ENCODE peak calls at places on chromosomes 13 and 19, in seven cellular contexts. Y is ACHN; U is stimulated activated CD4-positive, alpha-beta T cell treated with anti-CD3 and anti-CD28 coated beads, TNF-alpha, amount 100 ng/mL, for 48 hours; I is tibial artery; M is NCI-H1417; B is mucosa of descending colon; J is AG09309. X is an unnamed sample.

GRCh38 chr13:51905787-51906186 is 44.0 kb downstream of the CCDC70 start:
- DNase-seq in Y (no peak), U (no peak), I (no peak), M (no peak), B (no peak), J (no peak), X (no peak)

GRCh38 chr13:24834902-24835510 is 71.0 kb downstream of the RNF17 start:
- DNase-seq in Y (no peak), U (no peak), I (no peak), M (peak), B (no peak), J (no peak), X (no peak)

GRCh38 chr19:57395710-57396109 is 6.1 kb downstream of the ZNF548 start:
- DNase-seq in Y (no peak), U (no peak), I (no peak), M (no peak), B (no peak), J (no peak), X (no peak)

GRCh38 chr13:28204043-28204442 is 65.7 kb downstream of the PAN3 start:
- DNase-seq in Y (no peak), U (no peak), I (no peak), M (no peak), B (no peak), J (no peak), X (no peak)

GRCh38 chr19:16309653-16310052 is 15.0 kb upstream of the KLF2 start:
- DNase-seq in Y (no peak), U (no peak), I (no peak), M (no peak), B (no peak), J (no peak), X (no peak)

GRCh38 chr13:44516771-44517170 is 59.4 kb downstream of the TSC22D1 start:
- DNase-seq in Y (peak), U (no peak), I (no peak), M (no peak), B (no peak), J (no peak), X (no peak)

GRCh38 chr19:23415561-23416191 is 20.4 kb upstream of the ZNF91 start:
- DNase-seq in Y (no peak), U (no peak), I (no peak), M (no peak), B (peak), J (no peak), X (peak)

GRCh38 chr13:105327727-105328126 is 1207.7 kb downstream of the EFNB2 start:
- DNase-seq in Y (no peak), U (no peak), I (no peak), M (no peak), B (no peak), J (no peak), X (no peak)

GRCh38 chr13:113393572-113394503 is 29.9 kb upstream of the GRTP1 start:
- DNase-seq in Y (peak), U (peak), I (peak), M (peak), B (peak), J (no peak), X (peak)

GRCh38 chr13:33245505-33245904 is 40.0 kb downstream of the STARD13 start:
- DNase-seq in Y (no peak), U (no peak), I (no peak), M (no peak), B (no peak), J (no peak), X (no peak)

GRCh38 chr13:35649162-35649561 is 172.7 kb upstream of the MAB21L1 start:
- DNase-seq in Y (no peak), U (no peak), I (no peak), M (no peak), B (no peak), J (no peak), X (no peak)

GRCh38 chr13:109271061-109271460 is 515.3 kb downstream of the IRS2 start:
- DNase-seq in Y (no peak), U (no peak), I (no peak), M (no peak), B (no peak), J (no peak), X (no peak)

GRCh38 chr13:59374720-59375119 is 789.0 kb downstream of the DIAPH3 start:
- DNase-seq in Y (no peak), U (no peak), I (no peak), M (no peak), B (no peak), J (no peak), X (no peak)

GRCh38 chr19:30428281-30428680 is 56.1 kb downstream of the ZNF536 start:
- DNase-seq in Y (no peak), U (no peak), I (no peak), M (no peak), B (no peak), J (no peak), X (no peak)

GRCh38 chr13:50543767-50544166 is 299.7 kb downstream of the DLEU7 start:
- DNase-seq in Y (no peak), U (no peak), I (no peak), M (peak), B (no peak), J (no peak), X (no peak)

GRCh38 chr13:110012102-110012739 is 225.8 kb upstream of the IRS2 start:
- DNase-seq in Y (peak), U (no peak), I (no peak), M (no peak), B (no peak), J (peak), X (peak)

GRCh38 chr13:110306340-110306959 is 507 bp downstream of the COL4A1 start:
- DNase-seq in Y (no peak), U (no peak), I (peak), M (no peak), B (no peak), J (no peak), X (no peak)

GRCh38 chr13:47170971-47171370 is 274.1 kb upstream of the HTR2A start:
- DNase-seq in Y (no peak), U (no peak), I (no peak), M (no peak), B (no peak), J (no peak), X (no peak)

GRCh38 chr19:29662604-29663404 is 2.5 kb upstream of the PLEKHF1 start:
- DNase-seq in Y (peak), U (no peak), I (peak), M (no peak), B (no peak), J (peak), X (peak)

GRCh38 chr13:77749481-77749880 is 52.0 kb downstream of the SLAIN1 start:
- DNase-seq in Y (no peak), U (no peak), I (no peak), M (no peak), B (no peak), J (no peak), X (no peak)

GRCh38 chr19:3849092-3849491 is 19.7 kb downstream of the ZFR2 start:
- DNase-seq in Y (peak), U (no peak), I (no peak), M (no peak), B (no peak), J (no peak), X (peak)

GRCh38 chr19:17244618-17245534 is 843 bp downstream of the NR2F6 start:
- DNase-seq in Y (no peak), U (no peak), I (no peak), M (no peak), B (peak), J (no peak), X (no peak)

GRCh38 chr13:61110804-61111203 is 304.8 kb downstream of the PCDH20 start:
- DNase-seq in Y (no peak), U (no peak), I (no peak), M (no peak), B (no peak), J (no peak), X (peak)

GRCh38 chr13:82614086-82614485 is 1268.2 kb downstream of the SLITRK1 start:
- DNase-seq in Y (no peak), U (no peak), I (no peak), M (no peak), B (no peak), J (no peak), X (no peak)

GRCh38 chr13:75219479-75220237 is 262.3 kb downstream of the TBC1D4 start:
- DNase-seq in Y (peak), U (peak), I (peak), M (peak), B (peak), J (peak), X (peak)

GRCh38 chr13:47215741-47216140 is 318.9 kb upstream of the HTR2A start:
- DNase-seq in Y (peak), U (no peak), I (no peak), M (no peak), B (no peak), J (peak), X (peak)

GRCh38 chr19:15672580-15673175 is at the start of gene CYP4F12:
- DNase-seq in Y (no peak), U (no peak), I (peak), M (no peak), B (peak), J (no peak), X (no peak)

GRCh38 chr19:16736709-16737108 is 17.1 kb downstream of the NWD1 start:
- DNase-seq in Y (no peak), U (no peak), I (no peak), M (no peak), B (no peak), J (no peak), X (no peak)

GRCh38 chr13:59099182-59099950 is 1064.4 kb downstream of the DIAPH3 start:
- DNase-seq in Y (no peak), U (no peak), I (no peak), M (no peak), B (no peak), J (no peak), X (no peak)

GRCh38 chr19:39497850-39498261 is 891 bp upstream of the DLL3 start:
- DNase-seq in Y (peak), U (no peak), I (no peak), M (peak), B (peak), J (no peak), X (peak)

GRCh38 chr19:54464044-54464623 is 556 bp upstream of the LENG9 start:
- DNase-seq in Y (peak), U (peak), I (peak), M (peak), B (peak), J (no peak), X (peak)

GRCh38 chr19:55105237-55105636 is 12.2 kb downstream of the PPP1R12C start:
- DNase-seq in Y (no peak), U (no peak), I (no peak), M (no peak), B (no peak), J (no peak), X (no peak)

GRCh38 chr19:47005164-47005641 is 14.4 kb upstream of the NPAS1 start:
- DNase-seq in Y (no peak), U (no peak), I (no peak), M (peak), B (no peak), J (no peak), X (no peak)